ENCODE peak calls at places on chromosomes 3 and 15, in four cellular contexts. W, F, L and B are unnamed samples.

GRCh38 chr3:188881954-188882641 is 289.7 kb upstream of the TPRG1 start:
- DNase-seq in W (no peak), F (no peak), L (no peak), B (no peak)

GRCh38 chr3:102057781-102058421 is 208.6 kb downstream of the NFKBIZ start:
- DNase-seq in W (no peak), F (no peak), L (no peak), B (no peak)

GRCh38 chr15:97691799-97692198 is 268.7 kb upstream of the ARRDC4 start:
- DNase-seq in W (no peak), F (no peak), L (no peak), B (no peak)

GRCh38 chr3:124688580-124689454 is 41.4 kb upstream of the UMPS start:
- DNase-seq in W (peak), F (peak), L (peak), B (no peak)

GRCh38 chr15:39946862-39947261 is 12.9 kb downstream of the EIF2AK4 start:
- DNase-seq in W (no peak), F (no peak), L (no peak), B (no peak)

GRCh38 chr3:151816091-151816604 is 2.2 kb downstream of the AADAC start:
- DNase-seq in W (no peak), F (no peak), L (no peak), B (no peak)

GRCh38 chr3:157116017-157116416 is 43.9 kb downstream of the CCNL1 start:
- DNase-seq in W (no peak), F (no peak), L (no peak), B (no peak)

GRCh38 chr15:41607033-41607432 is 48.0 kb downstream of the TYRO3 start:
- DNase-seq in W (no peak), F (no peak), L (no peak), B (no peak)

GRCh38 chr15:92869263-92869940 is 30.7 kb upstream of the CHD2 start:
- DNase-seq in W (no peak), F (no peak), L (no peak), B (no peak)

GRCh38 chr3:14725564-14726420 is 50.9 kb downstream of the C3orf20 start:
- DNase-seq in W (no peak), F (no peak), L (no peak), B (no peak)

GRCh38 chr15:53454535-53454842 is 305.0 kb downstream of the WDR72 start:
- DNase-seq in W (no peak), F (no peak), L (no peak), B (no peak)

GRCh38 chr3:133292251-133292650 is 107.6 kb upstream of the BFSP2 start:
- DNase-seq in W (no peak), F (no peak), L (no peak), B (no peak)

GRCh38 chr3:59116138-59116537 is 66.3 kb upstream of the CFAP20DC start:
- DNase-seq in W (no peak), F (no peak), L (no peak), B (no peak)

GRCh38 chr15:70308011-70308761 is 210.5 kb upstream of the TLE3 start:
- DNase-seq in W (no peak), F (no peak), L (peak), B (no peak)

GRCh38 chr3:156180077-156180476 is 59.7 kb downstream of the KCNAB1 start:
- DNase-seq in W (no peak), F (no peak), L (no peak), B (no peak)

GRCh38 chr3:113660901-113661300 is 35.5 kb downstream of the USF3 start:
- DNase-seq in W (no peak), F (no peak), L (no peak), B (no peak)